ENCODE peak calls at places on chromosomes 1 and 21, in six cellular contexts. One of them, this sample, is unnamed.

GRCh38 chr1:7640920-7641319 is 130.2 kb upstream of the VAMP3 start:
- DNase-seq in lung microvascular endothelial cell: no peak
- DNase-seq in fibroblast of lung: no peak
- DNase-seq in Peyer's patch: no peak
- DNase-seq in ecto neural progenitor cell: no peak
- DNase-seq in HS-27A: no peak
- DNase-seq in this sample: no peak

GRCh38 chr21:42764883-42765282 is 111.5 kb downstream of the PDE9A start:
- DNase-seq in lung microvascular endothelial cell: no peak
- DNase-seq in fibroblast of lung: no peak
- DNase-seq in Peyer's patch: no peak
- DNase-seq in ecto neural progenitor cell: no peak
- DNase-seq in HS-27A: no peak
- DNase-seq in this sample: no peak

GRCh38 chr1:239288964-239289535 is 97.3 kb upstream of the CHRM3 start:
- DNase-seq in lung microvascular endothelial cell: no peak
- DNase-seq in fibroblast of lung: peak; percentile 15
- DNase-seq in Peyer's patch: no peak
- DNase-seq in ecto neural progenitor cell: no peak
- DNase-seq in HS-27A: no peak
- DNase-seq in this sample: no peak

GRCh38 chr1:241607497-241607896 is 32.7 kb downstream of the CHML start:
- DNase-seq in lung microvascular endothelial cell: no peak
- DNase-seq in fibroblast of lung: no peak
- DNase-seq in Peyer's patch: no peak
- DNase-seq in ecto neural progenitor cell: no peak
- DNase-seq in HS-27A: no peak
- DNase-seq in this sample: no peak

GRCh38 chr1:29933110-29933509 is 696.8 kb downstream of the PTPRU start:
- DNase-seq in lung microvascular endothelial cell: no peak
- DNase-seq in fibroblast of lung: no peak
- DNase-seq in Peyer's patch: no peak
- DNase-seq in ecto neural progenitor cell: no peak
- DNase-seq in HS-27A: no peak
- DNase-seq in this sample: no peak

GRCh38 chr1:234976880-234977680 is 151.6 kb downstream of the TOMM20 start:
- DNase-seq in lung microvascular endothelial cell: no peak
- DNase-seq in fibroblast of lung: no peak
- DNase-seq in Peyer's patch: no peak
- DNase-seq in ecto neural progenitor cell: no peak
- DNase-seq in HS-27A: no peak
- DNase-seq in this sample: no peak

GRCh38 chr1:223269006-223269405 is 95.0 kb downstream of the SUSD4 start:
- DNase-seq in lung microvascular endothelial cell: no peak
- DNase-seq in fibroblast of lung: no peak
- DNase-seq in Peyer's patch: no peak
- DNase-seq in ecto neural progenitor cell: no peak
- DNase-seq in HS-27A: no peak
- DNase-seq in this sample: no peak

GRCh38 chr1:32816676-32817158 is 441 bp downstream of the YARS1 start:
- DNase-seq in lung microvascular endothelial cell: peak; percentile 44
- DNase-seq in fibroblast of lung: peak; percentile 44
- DNase-seq in Peyer's patch: no peak
- DNase-seq in ecto neural progenitor cell: no peak
- DNase-seq in HS-27A: no peak
- DNase-seq in this sample: peak; percentile 67

GRCh38 chr1:25064465-25065238 is 134.6 kb upstream of the RUNX3 start:
- DNase-seq in lung microvascular endothelial cell: no peak
- DNase-seq in fibroblast of lung: no peak
- DNase-seq in Peyer's patch: no peak
- DNase-seq in ecto neural progenitor cell: no peak
- DNase-seq in HS-27A: no peak
- DNase-seq in this sample: no peak

GRCh38 chr1:201015551-201016091 is 7.9 kb downstream of the KIF21B start:
- DNase-seq in lung microvascular endothelial cell: peak; percentile 27
- DNase-seq in fibroblast of lung: peak; percentile 29
- DNase-seq in Peyer's patch: no peak
- DNase-seq in ecto neural progenitor cell: no peak
- DNase-seq in HS-27A: no peak
- DNase-seq in this sample: peak; percentile 43

GRCh38 chr1:24172598-24172997 is 14.5 kb downstream of the IFNLR1 start:
- DNase-seq in lung microvascular endothelial cell: no peak
- DNase-seq in fibroblast of lung: no peak
- DNase-seq in Peyer's patch: no peak
- DNase-seq in ecto neural progenitor cell: no peak
- DNase-seq in HS-27A: no peak
- DNase-seq in this sample: no peak

GRCh38 chr21:25837545-25838263 is 102.9 kb downstream of the GABPA start:
- DNase-seq in lung microvascular endothelial cell: peak; percentile 79
- DNase-seq in fibroblast of lung: peak; percentile 93
- DNase-seq in Peyer's patch: no peak
- DNase-seq in ecto neural progenitor cell: no peak
- DNase-seq in HS-27A: peak; percentile 36
- DNase-seq in this sample: peak; percentile 26

GRCh38 chr1:220455559-220455958 is 72.4 kb upstream of the MARK1 start:
- DNase-seq in lung microvascular endothelial cell: no peak
- DNase-seq in fibroblast of lung: no peak
- DNase-seq in Peyer's patch: no peak
- DNase-seq in ecto neural progenitor cell: no peak
- DNase-seq in HS-27A: no peak
- DNase-seq in this sample: no peak

GRCh38 chr1:182397653-182398388 is 2.6 kb downstream of the TEDDM1 start:
- DNase-seq in lung microvascular endothelial cell: no peak
- DNase-seq in fibroblast of lung: no peak
- DNase-seq in Peyer's patch: no peak
- DNase-seq in ecto neural progenitor cell: no peak
- DNase-seq in HS-27A: no peak
- DNase-seq in this sample: no peak

GRCh38 chr21:42347601-42348327 is 3.0 kb downstream of the TFF2 start:
- DNase-seq in lung microvascular endothelial cell: no peak
- DNase-seq in fibroblast of lung: no peak
- DNase-seq in Peyer's patch: no peak
- DNase-seq in ecto neural progenitor cell: no peak
- DNase-seq in HS-27A: no peak
- DNase-seq in this sample: no peak

GRCh38 chr1:155646307-155646706 is 36.3 kb downstream of the MSTO1 start:
- DNase-seq in lung microvascular endothelial cell: no peak
- DNase-seq in fibroblast of lung: peak; percentile 34
- DNase-seq in Peyer's patch: no peak
- DNase-seq in ecto neural progenitor cell: no peak
- DNase-seq in HS-27A: no peak
- DNase-seq in this sample: no peak

GRCh38 chr21:44531606-44532128 is 8.3 kb downstream of the KRTAP10-1 start:
- DNase-seq in lung microvascular endothelial cell: no peak
- DNase-seq in fibroblast of lung: no peak
- DNase-seq in Peyer's patch: no peak
- DNase-seq in ecto neural progenitor cell: no peak
- DNase-seq in HS-27A: no peak
- DNase-seq in this sample: no peak

GRCh38 chr1:26340047-26340481 is 13.9 kb downstream of the CRYBG2 start:
- DNase-seq in lung microvascular endothelial cell: no peak
- DNase-seq in fibroblast of lung: no peak
- DNase-seq in Peyer's patch: no peak
- DNase-seq in ecto neural progenitor cell: no peak
- DNase-seq in HS-27A: no peak
- DNase-seq in this sample: no peak

GRCh38 chr1:17930635-17931034 is 175.5 kb downstream of the ACTL8 start:
- DNase-seq in lung microvascular endothelial cell: no peak
- DNase-seq in fibroblast of lung: no peak
- DNase-seq in Peyer's patch: no peak
- DNase-seq in ecto neural progenitor cell: no peak
- DNase-seq in HS-27A: no peak
- DNase-seq in this sample: no peak

GRCh38 chr1:57860931-57861600 is 437.2 kb upstream of the DAB1 start:
- DNase-seq in lung microvascular endothelial cell: no peak
- DNase-seq in fibroblast of lung: peak; percentile 59
- DNase-seq in Peyer's patch: no peak
- DNase-seq in ecto neural progenitor cell: no peak
- DNase-seq in HS-27A: no peak
- DNase-seq in this sample: no peak

GRCh38 chr1:202805886-202806511 is 2.2 kb downstream of the KDM5B start:
- DNase-seq in lung microvascular endothelial cell: peak; percentile 20
- DNase-seq in fibroblast of lung: peak; percentile 20
- DNase-seq in Peyer's patch: no peak
- DNase-seq in ecto neural progenitor cell: no peak
- DNase-seq in HS-27A: no peak
- DNase-seq in this sample: peak; percentile 34

GRCh38 chr21:15084668-15085067 is 19.9 kb upstream of the NRIP1 start:
- DNase-seq in lung microvascular endothelial cell: no peak
- DNase-seq in fibroblast of lung: peak; percentile 1
- DNase-seq in Peyer's patch: no peak
- DNase-seq in ecto neural progenitor cell: no peak
- DNase-seq in HS-27A: no peak
- DNase-seq in this sample: no peak

GRCh38 chr1:2430592-2430973 is 18.2 kb upstream of the PEX10 start:
- DNase-seq in lung microvascular endothelial cell: no peak
- DNase-seq in fibroblast of lung: no peak
- DNase-seq in Peyer's patch: no peak
- DNase-seq in ecto neural progenitor cell: no peak
- DNase-seq in HS-27A: no peak
- DNase-seq in this sample: no peak

GRCh38 chr1:234629026-234629425 is 19.0 kb upstream of the IRF2BP2 start:
- DNase-seq in lung microvascular endothelial cell: no peak
- DNase-seq in fibroblast of lung: no peak
- DNase-seq in Peyer's patch: no peak
- DNase-seq in ecto neural progenitor cell: no peak
- DNase-seq in HS-27A: no peak
- DNase-seq in this sample: no peak

GRCh38 chr1:81414417-81415087 is 386.2 kb upstream of the ADGRL2 start:
- DNase-seq in lung microvascular endothelial cell: peak; percentile 66
- DNase-seq in fibroblast of lung: no peak
- DNase-seq in Peyer's patch: peak; percentile 35
- DNase-seq in ecto neural progenitor cell: peak; percentile 78
- DNase-seq in HS-27A: no peak
- DNase-seq in this sample: peak; percentile 66

GRCh38 chr21:32246571-32246970 is 32.3 kb downstream of the MIS18A start:
- DNase-seq in lung microvascular endothelial cell: no peak
- DNase-seq in fibroblast of lung: no peak
- DNase-seq in Peyer's patch: no peak
- DNase-seq in ecto neural progenitor cell: no peak
- DNase-seq in HS-27A: no peak
- DNase-seq in this sample: no peak

GRCh38 chr1:36306902-36307456 is 811 bp downstream of the SH3D21 start:
- DNase-seq in lung microvascular endothelial cell: peak; percentile 93
- DNase-seq in fibroblast of lung: peak; percentile 90
- DNase-seq in Peyer's patch: peak; percentile 91
- DNase-seq in ecto neural progenitor cell: peak; percentile 97
- DNase-seq in HS-27A: no peak
- DNase-seq in this sample: peak; percentile 97

GRCh38 chr1:183911285-183911684 is 106.4 kb downstream of the RGL1 start:
- DNase-seq in lung microvascular endothelial cell: no peak
- DNase-seq in fibroblast of lung: no peak
- DNase-seq in Peyer's patch: peak; percentile 41
- DNase-seq in ecto neural progenitor cell: no peak
- DNase-seq in HS-27A: no peak
- DNase-seq in this sample: no peak

GRCh38 chr21:35172231-35172630 is 123.1 kb upstream of the RUNX1 start:
- DNase-seq in lung microvascular endothelial cell: no peak
- DNase-seq in fibroblast of lung: no peak
- DNase-seq in Peyer's patch: no peak
- DNase-seq in ecto neural progenitor cell: no peak
- DNase-seq in HS-27A: no peak
- DNase-seq in this sample: no peak

GRCh38 chr1:158145173-158145719 is 35.4 kb upstream of the CD1D start:
- DNase-seq in lung microvascular endothelial cell: peak; percentile 47
- DNase-seq in fibroblast of lung: peak; percentile 24
- DNase-seq in Peyer's patch: no peak
- DNase-seq in ecto neural progenitor cell: no peak
- DNase-seq in HS-27A: peak; percentile 66
- DNase-seq in this sample: peak; percentile 17

This sample was measured in endothelial cell of umbilical vein.